ENCODE peak calls at places on chromosomes 6 and 20, in ten cellular contexts. U, Y, W, X, H, Z, N, E, J and G are unnamed samples.

GRCh38 chr20:22341508-22341907 is 242.9 kb downstream of the FOXA2 start:
- DNase-seq in U (no peak), Y (no peak), W (peak), X (no peak), H (no peak), Z (no peak), N (peak), E (no peak), J (no peak), G (no peak)

GRCh38 chr6:110547266-110547964 is 71.0 kb upstream of the SLC22A16 start:
- DNase-seq in U (no peak), Y (no peak), W (peak), X (no peak), H (no peak), Z (no peak), N (peak), E (no peak), J (no peak), G (no peak)

GRCh38 chr6:27472182-27472616 is 706 bp downstream of the ZNF184 start:
- DNase-seq in U (peak), Y (peak), W (peak), X (peak), H (peak), Z (peak), N (peak), E (peak), J (peak), G (no peak)

GRCh38 chr20:62065669-62066338 is at the start of gene TAF4:
- DNase-seq in U (peak), Y (peak), W (peak), X (no peak), H (peak), Z (peak), N (peak), E (peak), J (peak), G (peak)

GRCh38 chr6:18334251-18334650 is 52.9 kb upstream of the RNF144B start:
- DNase-seq in U (no peak), Y (no peak), W (no peak), X (no peak), H (no peak), Z (no peak), N (no peak), E (no peak), J (no peak), G (no peak)

GRCh38 chr6:54722328-54722727 is 124.2 kb upstream of the FAM83B start:
- DNase-seq in U (no peak), Y (no peak), W (peak), X (no peak), H (no peak), Z (no peak), N (no peak), E (no peak), J (no peak), G (no peak)

GRCh38 chr20:53752971-53753879 is 159.6 kb upstream of the ZNF217 start:
- DNase-seq in U (no peak), Y (no peak), W (peak), X (no peak), H (no peak), Z (peak), N (peak), E (no peak), J (no peak), G (no peak)

GRCh38 chr20:5205348-5206210 is 78.8 kb downstream of the CDS2 start:
- DNase-seq in U (peak), Y (peak), W (peak), X (peak), H (peak), Z (peak), N (peak), E (peak), J (peak), G (no peak)

GRCh38 chr20:3889489-3890409 is 562 bp downstream of the PANK2 start:
- DNase-seq in U (peak), Y (peak), W (peak), X (no peak), H (peak), Z (peak), N (peak), E (no peak), J (no peak), G (peak)

GRCh38 chr6:28353981-28354676 is 4.4 kb downstream of the ZKSCAN3 start:
- DNase-seq in U (no peak), Y (no peak), W (peak), X (no peak), H (peak), Z (no peak), N (peak), E (no peak), J (no peak), G (no peak)

GRCh38 chr20:43853174-43853803 is 61.4 kb upstream of the TOX2 start:
- DNase-seq in U (no peak), Y (no peak), W (no peak), X (no peak), H (no peak), Z (no peak), N (peak), E (no peak), J (no peak), G (no peak)

GRCh38 chr6:90469906-90470305 is 117.0 kb downstream of the MAP3K7 start:
- DNase-seq in U (no peak), Y (peak), W (peak), X (no peak), H (no peak), Z (no peak), N (no peak), E (no peak), J (no peak), G (no peak)

GRCh38 chr6:2876210-2877056 is 26.7 kb downstream of the SERPINB9 start:
- DNase-seq in U (no peak), Y (peak), W (peak), X (no peak), H (peak), Z (peak), N (peak), E (no peak), J (no peak), G (no peak)

GRCh38 chr20:6600336-6600735 is 167.2 kb upstream of the BMP2 start:
- DNase-seq in U (no peak), Y (no peak), W (no peak), X (no peak), H (no peak), Z (no peak), N (no peak), E (no peak), J (no peak), G (no peak)

GRCh38 chr6:123091091-123091895 is 95.3 kb downstream of the CLVS2 start:
- DNase-seq in U (no peak), Y (no peak), W (peak), X (no peak), H (peak), Z (no peak), N (peak), E (no peak), J (no peak), G (no peak)

GRCh38 chr6:159875194-159875593 is 15.6 kb upstream of the MAS1 start:
- DNase-seq in U (no peak), Y (no peak), W (no peak), X (no peak), H (no peak), Z (peak), N (no peak), E (peak), J (no peak), G (no peak)

GRCh38 chr6:13795041-13795748 is 19.2 kb downstream of the MCUR1 start:
- DNase-seq in U (peak), Y (peak), W (peak), X (peak), H (peak), Z (peak), N (peak), E (peak), J (peak), G (no peak)

GRCh38 chr6:3741477-3741871 is 10.0 kb downstream of the PXDC1 start:
- DNase-seq in U (no peak), Y (peak), W (no peak), X (no peak), H (no peak), Z (no peak), N (no peak), E (no peak), J (no peak), G (no peak)

GRCh38 chr6:109695468-109695867 is 4.4 kb downstream of the FIG4 start:
- DNase-seq in U (no peak), Y (no peak), W (no peak), X (no peak), H (no peak), Z (peak), N (no peak), E (no peak), J (no peak), G (no peak)

GRCh38 chr6:111781055-111781708 is 92.1 kb downstream of the FYN start:
- DNase-seq in U (no peak), Y (no peak), W (peak), X (no peak), H (no peak), Z (no peak), N (peak), E (no peak), J (no peak), G (no peak)

GRCh38 chr6:109008537-109008950 is 86.1 kb downstream of the SESN1 start:
- DNase-seq in U (no peak), Y (no peak), W (peak), X (no peak), H (no peak), Z (no peak), N (no peak), E (no peak), J (no peak), G (peak)

GRCh38 chr6:26270121-26270861 is 94.7 kb upstream of the BTN3A2 start:
- DNase-seq in U (no peak), Y (no peak), W (no peak), X (no peak), H (no peak), Z (peak), N (no peak), E (no peak), J (no peak), G (no peak)
- TF ChIP-seq CTCF in U (peak), Y (no peak), W (no peak), X (no peak), H (no peak), Z (no peak), N (no peak), E (no peak), J (no peak), G (peak)

GRCh38 chr6:67003844-67004243 is 1296.8 kb upstream of the EYS start:
- DNase-seq in U (no peak), Y (no peak), W (no peak), X (no peak), H (no peak), Z (no peak), N (no peak), E (no peak), J (no peak), G (no peak)

GRCh38 chr6:67009818-67010217 is 1302.8 kb upstream of the EYS start:
- DNase-seq in U (no peak), Y (no peak), W (no peak), X (no peak), H (no peak), Z (peak), N (peak), E (peak), J (no peak), G (no peak)
- TF ChIP-seq CTCF in U (no peak), Y (no peak), W (no peak), X (no peak), H (no peak), Z (peak), N (no peak), E (peak), J (no peak), G (no peak)

GRCh38 chr6:169668203-169668847 is 33.5 kb downstream of the WDR27 start:
- DNase-seq in U (no peak), Y (no peak), W (no peak), X (no peak), H (no peak), Z (peak), N (no peak), E (peak), J (no peak), G (no peak)
- TF ChIP-seq CTCF in U (no peak), Y (no peak), W (no peak), X (no peak), H (no peak), Z (no peak), N (no peak), E (no peak), J (no peak), G (no peak)

DNA sequence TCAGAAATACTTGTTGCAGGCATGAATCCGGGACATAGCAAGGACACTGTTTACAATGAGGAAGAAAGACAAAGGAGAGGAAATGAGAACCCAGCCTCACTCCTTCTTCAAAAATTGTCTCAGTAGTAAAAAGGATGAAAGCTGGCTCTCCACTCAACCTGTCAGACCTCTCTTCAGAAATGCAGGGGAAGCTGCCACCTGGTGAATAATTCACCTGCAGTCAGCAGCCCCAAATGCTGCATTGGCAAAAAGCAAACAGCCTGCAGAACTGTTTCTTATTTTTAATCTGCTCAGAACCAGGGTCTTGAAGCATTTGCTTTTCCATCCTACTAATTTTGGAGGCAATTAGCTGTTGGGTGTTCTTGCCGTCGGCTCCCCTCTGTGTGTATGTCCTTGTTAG is 450.7 kb upstream of the SULF2 start:
- DNase-seq in U (no peak), Y (no peak), W (no peak), X (no peak), H (no peak), Z (no peak), N (no peak), E (no peak), J (no peak), G (no peak)
- TF ChIP-seq CTCF in U (no peak), Y (no peak), W (no peak), X (no peak), H (no peak), Z (no peak), N (no peak), E (no peak), J (no peak), G (no peak)

GRCh38 chr20:654427-654770 is 1.4 kb upstream of the SRXN1 start:
- DNase-seq in U (no peak), Y (no peak), W (no peak), X (no peak), H (no peak), Z (no peak), N (no peak), E (no peak), J (no peak), G (no peak)

GRCh38 chr20:653590-654426 is 808 bp upstream of the SRXN1 start:
- DNase-seq in U (no peak), Y (no peak), W (no peak), X (no peak), H (no peak), Z (no peak), N (no peak), E (no peak), J (no peak), G (no peak)

GRCh38 chr20:651713-652610 is 1.0 kb downstream of the SRXN1 start:
- DNase-seq in U (no peak), Y (no peak), W (no peak), X (no peak), H (no peak), Z (no peak), N (no peak), E (no peak), J (no peak), G (peak)

GRCh38 chr20:652611-653109 is 340 bp downstream of the SRXN1 start:
- DNase-seq in U (no peak), Y (no peak), W (peak), X (no peak), H (no peak), Z (no peak), N (no peak), E (no peak), J (no peak), G (no peak)

GRCh38 chr20:653110-653589 is at the start of gene SRXN1:
- DNase-seq in U (peak), Y (peak), W (peak), X (peak), H (peak), Z (peak), N (peak), E (peak), J (peak), G (peak)
- TF ChIP-seq CTCF in U (peak), Y (peak), W (peak), X (peak), H (peak), Z (peak), N (peak), E (peak), J (peak), G (peak)

GRCh38 chr20:59600472-59600871 is 3.9 kb upstream of the PHACTR3 start:
- DNase-seq in U (no peak), Y (no peak), W (no peak), X (no peak), H (no peak), Z (no peak), N (no peak), E (no peak), J (no peak), G (no peak)

GRCh38 chr20:59599941-59600340 is 4.4 kb upstream of the PHACTR3 start:
- DNase-seq in U (no peak), Y (no peak), W (no peak), X (no peak), H (no peak), Z (no peak), N (no peak), E (no peak), J (no peak), G (no peak)

GRCh38 chr20:59596690-59597089 is 7.7 kb upstream of the PHACTR3 start:
- DNase-seq in U (no peak), Y (no peak), W (no peak), X (no peak), H (no peak), Z (no peak), N (no peak), E (no peak), J (no peak), G (no peak)

GRCh38 chr20:59598625-59599310 is 5.6 kb upstream of the PHACTR3 start:
- DNase-seq in U (peak), Y (no peak), W (no peak), X (no peak), H (no peak), Z (peak), N (peak), E (peak), J (no peak), G (no peak)

GRCh38 chr20:59597240-59597639 is 7.1 kb upstream of the PHACTR3 start:
- DNase-seq in U (no peak), Y (no peak), W (no peak), X (no peak), H (no peak), Z (no peak), N (no peak), E (no peak), J (no peak), G (no peak)
- TF ChIP-seq CTCF in U (no peak), Y (no peak), W (no peak), X (no peak), H (no peak), Z (no peak), N (no peak), E (no peak), J (no peak), G (no peak)

GRCh38 chr6:5843078-5843477 is 163.6 kb downstream of the NRN1 start:
- DNase-seq in U (no peak), Y (no peak), W (no peak), X (no peak), H (no peak), Z (no peak), N (no peak), E (no peak), J (no peak), G (no peak)
- TF ChIP-seq CTCF in U (no peak), Y (no peak), W (no peak), X (no peak), H (no peak), Z (no peak), N (no peak), E (no peak), J (no peak), G (no peak)

DNA sequence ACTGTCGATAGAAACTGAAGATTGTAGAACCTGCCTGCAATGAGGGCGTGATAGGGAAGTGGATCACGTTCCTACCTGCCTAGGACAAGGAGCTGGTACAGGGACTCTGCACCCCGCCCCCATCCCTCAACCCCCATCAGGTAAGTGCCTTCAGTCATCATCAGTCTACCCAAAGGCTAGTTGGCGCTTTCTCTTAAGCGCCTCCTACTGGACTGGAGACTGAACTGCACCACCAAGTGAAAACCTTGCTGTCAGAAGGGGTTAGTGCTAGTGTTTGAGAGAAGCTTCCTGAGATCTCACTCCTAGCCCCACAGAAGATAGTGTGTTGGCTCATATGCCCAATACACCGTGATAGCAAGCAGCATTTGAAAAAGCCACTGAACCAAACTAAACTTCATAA is 706.5 kb upstream of the MAN1A1 start:
- DNase-seq in U (peak), Y (no peak), W (no peak), X (no peak), H (no peak), Z (peak), N (no peak), E (peak), J (no peak), G (peak)
- TF ChIP-seq CTCF in U (peak), Y (no peak), W (no peak), X (peak), H (no peak), Z (peak), N (peak), E (peak), J (no peak), G (peak)

GRCh38 chr20:51542033-51542893 is at the start of gene NFATC2:
- DNase-seq in U (peak), Y (no peak), W (no peak), X (no peak), H (peak), Z (peak), N (peak), E (peak), J (peak), G (peak)
- TF ChIP-seq CTCF in U (peak), Y (no peak), W (no peak), X (peak), H (no peak), Z (peak), N (no peak), E (peak), J (peak), G (peak)